ENCODE peak calls at places on chromosome 20, in six cellular contexts. T is stimulated activated CD4-positive, alpha-beta T cell treated with anti-CD3 and anti-CD28 coated beads, Interleukin-12 subunit alpha, Interleukin-12 subunit beta, amount 100 ng/mL, for 48 hours; H is GM10248; P is hippocampal formation; Z is adrenal gland; N is endothelial cell. X is an unnamed sample.

GRCh38 chr20:43853174-43853803 is 61.4 kb upstream of the TOX2 start:
- DNase-seq in T (no peak), H (no peak), P (no peak), Z (no peak), N (no peak), X (no peak)

GRCh38 chr20:33181482-33182093 is 13.6 kb downstream of the BPIFA2 start:
- DNase-seq in T (no peak), H (no peak), P (no peak), Z (no peak), N (no peak), X (no peak)

GRCh38 chr20:49052334-49052733 is 6.2 kb downstream of the CSE1L start:
- DNase-seq in T (no peak), H (no peak), P (peak; percentile 4), Z (no peak), N (no peak), X (no peak)

GRCh38 chr20:61877776-61878477 is 187.8 kb downstream of the TAF4 start:
- DNase-seq in T (no peak), H (no peak), P (no peak), Z (no peak), N (no peak), X (no peak)

GRCh38 chr20:43940518-43941225 is 26.0 kb downstream of the TOX2 start:
- DNase-seq in T (no peak), H (no peak), P (no peak), Z (no peak), N (no peak), X (no peak)

GRCh38 chr20:46715292-46715756 is 5.9 kb downstream of the SLC2A10 start:
- DNase-seq in T (no peak), H (no peak), P (no peak), Z (peak; percentile 22), N (peak; percentile 30), X (no peak)

GRCh38 chr20:34872604-34873224 is at the start of gene GGT7:
- DNase-seq in T (peak; percentile 85), H (peak; percentile 92), P (peak; percentile 83), Z (peak; percentile 82), N (peak; percentile 79), X (peak; percentile 65)

GRCh38 chr20:32563311-32564272 is 21.5 kb downstream of the NOL4L start:
- DNase-seq in T (no peak), H (no peak), P (no peak), Z (no peak), N (no peak), X (no peak)

GRCh38 chr20:37353285-37353849 is 7.4 kb downstream of the SRC start:
- DNase-seq in T (no peak), H (no peak), P (no peak), Z (peak; percentile 4), N (no peak), X (no peak)

GRCh38 chr20:58682656-58683055 is 9.9 kb upstream of the NPEPL1 start:
- DNase-seq in T (no peak), H (no peak), P (no peak), Z (no peak), N (no peak), X (no peak)

GRCh38 chr20:47296950-47297349 is 59.5 kb downstream of the ZMYND8 start:
- DNase-seq in T (no peak), H (no peak), P (no peak), Z (no peak), N (no peak), X (no peak)

GRCh38 chr20:17966432-17967312 is 1.9 kb downstream of the SNX5 start:
- DNase-seq in T (no peak), H (no peak), P (no peak), Z (no peak), N (no peak), X (no peak)

GRCh38 chr20:10625641-10626040 is 48.2 kb downstream of the JAG1 start:
- DNase-seq in T (no peak), H (no peak), P (no peak), Z (no peak), N (no peak), X (no peak)

GRCh38 chr20:58818585-58819285 is 32.0 kb downstream of the GNAS-AS1 start:
- DNase-seq in T (peak; percentile 48), H (no peak), P (no peak), Z (no peak), N (no peak), X (no peak)

GRCh38 chr20:44154521-44155001 is 32.4 kb downstream of the JPH2 start:
- DNase-seq in T (no peak), H (no peak), P (no peak), Z (no peak), N (no peak), X (no peak)

GRCh38 chr20:55676097-55676496 is 329.2 kb downstream of the CBLN4 start:
- DNase-seq in T (no peak), H (no peak), P (no peak), Z (no peak), N (no peak), X (no peak)

GRCh38 chr20:8722277-8722928 is 346.5 kb upstream of the PLCB4 start:
- DNase-seq in T (peak; percentile 29), H (peak; percentile 31), P (peak; percentile 3), Z (peak; percentile 35), N (peak; percentile 57), X (peak; percentile 3)

GRCh38 chr20:50563133-50563944 is 53.2 kb downstream of the PTPN1 start:
- DNase-seq in T (no peak), H (no peak), P (no peak), Z (peak; percentile 58), N (no peak), X (no peak)

GRCh38 chr20:35617397-35618031 is 1.9 kb downstream of the SPAG4 start:
- DNase-seq in T (peak; percentile 44), H (peak; percentile 67), P (no peak), Z (peak; percentile 80), N (peak; percentile 48), X (no peak)

GRCh38 chr20:25056601-25057233 is 1.2 kb downstream of the ACSS1 start:
- DNase-seq in T (no peak), H (no peak), P (no peak), Z (no peak), N (no peak), X (no peak)

GRCh38 chr20:21240394-21240793 is 62.7 kb upstream of the XRN2 start:
- DNase-seq in T (no peak), H (no peak), P (no peak), Z (no peak), N (no peak), X (no peak)

GRCh38 chr20:2602046-2602735 is 50.2 kb upstream of the NOP56 start:
- DNase-seq in T (no peak), H (no peak), P (no peak), Z (no peak), N (no peak), X (no peak)

GRCh38 chr20:54133434-54134427 is 40.1 kb downstream of the CYP24A1 start:
- DNase-seq in T (no peak), H (no peak), P (no peak), Z (no peak), N (no peak), X (no peak)

GRCh38 chr20:47328841-47329448 is 27.6 kb downstream of the ZMYND8 start:
- DNase-seq in T (no peak), H (no peak), P (no peak), Z (no peak), N (no peak), X (no peak)

GRCh38 chr20:33442136-33443005 is 1.2 kb downstream of the SNTA1 start:
- DNase-seq in T (no peak), H (no peak), P (no peak), Z (no peak), N (no peak), X (no peak)

GRCh38 chr20:61502433-61502832 is 250.4 kb downstream of the CDH4 start:
- DNase-seq in T (no peak), H (no peak), P (no peak), Z (no peak), N (no peak), X (no peak)

GRCh38 chr20:34011275-34011674 is 17.6 kb downstream of the RALY start:
- DNase-seq in T (no peak), H (no peak), P (no peak), Z (no peak), N (no peak), X (no peak)

GRCh38 chr20:46348972-46349741 is 40.9 kb upstream of the CDH22 start:
- DNase-seq in T (peak; percentile 33), H (peak; percentile 75), P (peak; percentile 63), Z (peak; percentile 64), N (peak; percentile 81), X (peak; percentile 21)

GRCh38 chr20:35091808-35092523 is 641 bp downstream of the TRPC4AP start:
- DNase-seq in T (no peak), H (no peak), P (no peak), Z (no peak), N (no peak), X (no peak)

GRCh38 chr20:3209023-3209945 is at the start of gene ITPA:
- DNase-seq in T (peak; percentile 40), H (peak; percentile 86), P (peak; percentile 54), Z (peak; percentile 37), N (peak; percentile 47), X (peak; percentile 54)

GRCh38 chr20:32971703-32972161 is 32.5 kb downstream of the SUN5 start:
- DNase-seq in T (no peak), H (peak; percentile 21), P (no peak), Z (no peak), N (no peak), X (no peak)

GRCh38 chr20:33910056-33910455 is 83.7 kb upstream of the RALY start:
- DNase-seq in T (no peak), H (no peak), P (no peak), Z (no peak), N (no peak), X (no peak)